ENCODE peak calls at places on chromosomes 12 and 14, in eight cellular contexts. C is endothelial cell of umbilical vein, V is hepatocyte, J is tibial artery, A is mucosa of descending colon, G is psoas muscle, S is AG04450, H is HCT116. L is an unnamed sample. For H3K9me3, the result is how much of the 10 kb centered on the place peaks cover.

GRCh38 chr12:86671001-86671400 is 414.8 kb upstream of the MGAT4C start:
- DNase-seq in G (no peak), V (no peak), J (no peak), A (no peak), C (no peak), H (no peak), S (no peak), L (no peak)

GRCh38 chr12:1470051-1470450 is 124.3 kb downstream of the FBXL14 start:
- DNase-seq in G (no peak), V (no peak), C (peak), J (no peak), S (no peak), A (no peak), H (no peak), L (no peak)

GRCh38 chr14:76339922-76340615 is 35.9 kb upstream of the ESRRB start:
- DNase-seq in J (no peak), A (no peak), H (no peak), G (no peak), C (no peak), S (no peak), V (no peak), L (no peak)

GRCh38 chr14:29370024-29370423 is 557.6 kb downstream of the PRKD1 start:
- DNase-seq in G (no peak), V (no peak), J (no peak), H (no peak), A (no peak), S (no peak), C (no peak), L (no peak)

GRCh38 chr12:1594295-1595025 is at the start of gene FBXL14:
- DNase-seq in G (peak), S (no peak), V (peak), C (peak), H (peak), J (peak), A (peak), L (peak)

GRCh38 chr12:45336762-45337596 is 121.1 kb downstream of the ANO6 start:
- DNase-seq in C (no peak), S (peak), J (no peak), V (peak), A (no peak), H (no peak), G (no peak), L (no peak)

GRCh38 chr14:91654836-91655235 is 77.0 kb downstream of the CATSPERB start:
- DNase-seq in J (no peak), V (no peak), S (no peak), C (no peak), G (no peak), A (no peak), H (no peak), L (no peak)

GRCh38 chr12:49094104-49094948 is at the start of gene DHH:
- DNase-seq in J (peak), A (peak), V (peak), S (no peak), C (peak), H (no peak), G (peak), L (peak)

GRCh38 chr12:100908501-100908900 is 113.9 kb downstream of the ANO4 start:
- DNase-seq in G (no peak), S (peak), C (no peak), H (no peak), J (no peak), V (no peak), A (no peak), L (no peak)

GRCh38 chr12:75720807-75721206 is 209.4 kb upstream of the KRR1 start:
- DNase-seq in C (no peak), H (no peak), V (no peak), S (no peak), A (no peak), G (no peak), J (no peak), L (no peak)

GRCh38 chr12:88986056-88986455 is 366.2 kb downstream of the DUSP6 start:
- DNase-seq in J (no peak), G (no peak), S (no peak), C (peak), A (no peak), H (no peak), V (no peak), L (no peak)

GRCh38 chr12:14167005-14167628 is 185.7 kb upstream of the GRIN2B start:
- DNase-seq in J (no peak), G (no peak), V (peak), S (peak), C (peak), H (peak), A (no peak), L (no peak)

GRCh38 chr12:56078931-56079728 is 835 bp upstream of the ERBB3 start:
- DNase-seq in S (peak), H (peak), A (peak), J (peak), C (peak), V (peak), G (peak), L (peak)

GRCh38 chr12:93624595-93625294 is 52.3 kb downstream of the SOCS2 start:
- DNase-seq in J (no peak), A (no peak), G (no peak), H (peak), S (peak), V (peak), C (peak), L (no peak)

GRCh38 chr12:93621986-93622385 is 49.5 kb downstream of the SOCS2 start:
- DNase-seq in A (no peak), H (no peak), G (no peak), V (no peak), J (no peak), S (no peak), C (no peak), L (no peak)

GRCh38 chr12:93626160-93626559 is 51.0 kb upstream of the CRADD start:
- DNase-seq in J (no peak), S (no peak), H (no peak), C (no peak), G (no peak), A (no peak), V (peak), L (no peak)

GRCh38 chr12:93618891-93619410 is 46.5 kb downstream of the SOCS2 start:
- DNase-seq in V (no peak), A (no peak), S (no peak), H (no peak), C (no peak), G (no peak), J (no peak), L (no peak)

GRCh38 chr12:93622485-93622884 is 50.0 kb downstream of the SOCS2 start:
- DNase-seq in S (no peak), G (no peak), H (no peak), V (no peak), J (no peak), C (peak), A (no peak), L (no peak)
- H3K4me3 ChIP-seq in S (no peak), G (no peak), H (no peak), V (no peak), J (no peak), C (no peak), A (no peak), L (no peak)

DNA sequence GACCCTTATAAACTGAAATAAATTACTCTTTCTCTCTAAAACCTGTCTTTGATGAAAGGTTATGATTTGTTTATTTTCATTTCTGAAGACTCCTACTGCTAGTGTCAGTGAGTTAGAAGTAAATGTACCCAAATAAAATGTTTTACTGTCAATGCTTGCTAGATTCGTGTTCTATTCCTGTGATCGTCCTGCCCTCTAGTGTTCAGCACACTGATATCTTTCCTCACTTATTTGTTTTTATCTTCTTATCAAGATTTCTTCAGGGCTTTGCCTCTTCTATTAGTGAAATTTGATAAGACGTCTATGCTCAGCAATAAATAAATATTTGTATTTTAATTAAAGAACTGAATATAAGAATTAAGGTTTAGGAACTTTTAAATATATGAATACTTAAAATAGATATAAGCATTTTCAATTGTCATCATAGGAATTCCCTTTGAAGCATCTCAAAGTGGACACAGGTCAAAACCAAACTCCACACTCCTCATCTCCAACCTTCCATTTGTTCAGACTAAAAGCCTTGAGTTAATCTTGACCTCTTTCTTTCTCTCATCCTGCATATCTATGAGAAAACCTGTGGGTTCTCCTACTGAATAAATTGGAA is 75.8 kb downstream of the C12orf50 start:
- DNase-seq in G (no peak), S (peak), V (peak), A (no peak), C (peak), H (peak), J (no peak), L (no peak)
- TF ChIP-seq CTCF in G (peak), S (peak), V (peak), A (no peak), C (peak), H (peak), J (peak), L (peak)

GRCh38 chr14:104211741-104212140 is 73.4 kb downstream of the KIF26A start:
- DNase-seq in A (no peak), J (no peak), C (no peak), G (peak), V (no peak), H (no peak), S (no peak), L (no peak)
- H3K9me3 ChIP-seq in A (under half), J (under half), C (under half), G (under half), V (under half), H (under half), S (half or more), L (under half)

DNA sequence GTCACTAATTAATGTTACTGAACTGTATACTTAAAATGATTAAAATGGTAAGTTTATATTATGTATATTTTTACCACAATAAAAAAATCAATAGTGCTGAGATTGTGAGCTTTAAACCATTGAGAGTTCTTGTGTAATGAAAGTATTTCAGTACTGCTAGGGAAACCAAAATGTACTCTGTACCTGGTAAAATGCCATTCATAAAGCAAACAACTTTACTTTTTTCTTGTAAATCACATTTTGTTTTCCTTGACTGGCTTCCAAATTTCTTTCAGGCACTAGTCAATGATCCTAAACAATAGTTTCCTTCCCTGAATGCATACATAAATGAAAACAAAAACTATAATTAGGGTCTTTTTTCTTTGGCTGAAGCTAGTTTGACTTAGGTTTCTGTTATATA is 29.4 kb upstream of the SNRPF start:
- DNase-seq in H (no peak), V (no peak), G (no peak), J (no peak), C (peak), S (no peak), A (no peak), L (no peak)
- H3K4me3 ChIP-seq in H (no peak), V (no peak), G (no peak), J (no peak), C (peak), S (no peak), A (no peak), L (no peak)

L was measured in left ventricle myocardium inferior.